ENCODE peak calls at places on chromosome 1, in four cellular contexts. F, P, U and K are unnamed samples.

GRCh38 chr1:10673305-10673704 is 123.1 kb downstream of the CASZ1 start:
- DNase-seq in F (no peak), P (no peak), U (no peak), K (no peak)

GRCh38 chr1:212207822-212208520 is 77.2 kb upstream of the PPP2R5A start:
- DNase-seq in F (no peak), P (no peak), U (no peak), K (no peak)

GRCh38 chr1:119001181-119002018 is 13.3 kb upstream of the TBX15 start:
- DNase-seq in F (no peak), P (no peak), U (no peak), K (peak)

GRCh38 chr1:34825455-34826081 is 32.8 kb downstream of the GJA4 start:
- DNase-seq in F (no peak), P (no peak), U (no peak), K (no peak)

GRCh38 chr1:61639218-61639617 is 85.7 kb downstream of the TM2D1 start:
- DNase-seq in F (no peak), P (no peak), U (no peak), K (no peak)

GRCh38 chr1:36324322-36324802 is 917 bp upstream of the EVA1B start:
- DNase-seq in F (no peak), P (no peak), U (no peak), K (no peak)

GRCh38 chr1:79976287-79976686 is 969.8 kb upstream of the ADGRL4 start:
- DNase-seq in F (no peak), P (no peak), U (no peak), K (no peak)

GRCh38 chr1:28248273-28249012 is 10.9 kb upstream of the SESN2 start:
- DNase-seq in F (peak), P (peak), U (peak), K (peak)

GRCh38 chr1:182802006-182802798 is 12.6 kb downstream of the NPL start:
- DNase-seq in F (no peak), P (no peak), U (no peak), K (no peak)

GRCh38 chr1:232538224-232538942 is 91.5 kb downstream of the SIPA1L2 start:
- DNase-seq in F (no peak), P (no peak), U (no peak), K (no peak)

GRCh38 chr1:225736651-225737097 is 41.0 kb upstream of the SRP9 start:
- DNase-seq in F (no peak), P (no peak), U (no peak), K (no peak)

GRCh38 chr1:4048921-4049320 is 148.8 kb upstream of the C1orf174 start:
- DNase-seq in F (no peak), P (no peak), U (no peak), K (no peak)

GRCh38 chr1:156104861-156105546 is 9.5 kb upstream of the LMNA start:
- DNase-seq in F (no peak), P (no peak), U (no peak), K (peak)

GRCh38 chr1:79079770-79080169 is 73.2 kb upstream of the ADGRL4 start:
- DNase-seq in F (no peak), P (no peak), U (no peak), K (peak)

GRCh38 chr1:15400627-15401026 is 9.1 kb upstream of the EFHD2 start:
- DNase-seq in F (no peak), P (no peak), U (no peak), K (no peak)

GRCh38 chr1:234601217-234602017 is 8.6 kb downstream of the IRF2BP2 start:
- DNase-seq in F (no peak), P (no peak), U (peak), K (no peak)

GRCh38 chr1:211628446-211628845 is 47.0 kb downstream of the NEK2 start:
- DNase-seq in F (no peak), P (no peak), U (no peak), K (no peak)

GRCh38 chr1:97943354-97943753 is 22.5 kb upstream of the DPYD start:
- DNase-seq in F (no peak), P (no peak), U (no peak), K (peak)

GRCh38 chr1:22351757-22352080 is 99.9 kb upstream of the ZBTB40 start:
- DNase-seq in F (no peak), P (no peak), U (no peak), K (no peak)

GRCh38 chr1:230317823-230318819 is 108.0 kb downstream of the PGBD5 start:
- DNase-seq in F (no peak), P (no peak), U (no peak), K (no peak)

GRCh38 chr1:165537351-165538107 is 6.3 kb upstream of the LRRC52 start:
- DNase-seq in F (no peak), P (no peak), U (no peak), K (no peak)

GRCh38 chr1:1778827-1779675 is 781 bp upstream of the NADK start:
- DNase-seq in F (peak), P (peak), U (no peak), K (peak)

GRCh38 chr1:229843627-229844238 is 217.7 kb downstream of the URB2 start:
- DNase-seq in F (no peak), P (no peak), U (no peak), K (no peak)

GRCh38 chr1:24705260-24706073 is 39.8 kb upstream of the CLIC4 start:
- DNase-seq in F (no peak), P (peak), U (no peak), K (peak)

GRCh38 chr1:9291914-9292360 is 757 bp upstream of the SPSB1 start:
- DNase-seq in F (no peak), P (no peak), U (no peak), K (no peak)

GRCh38 chr1:63423649-63424048 is 56.2 kb downstream of the ALG6 start:
- DNase-seq in F (no peak), P (no peak), U (no peak), K (no peak)

GRCh38 chr1:232764458-232765231 is 40.6 kb upstream of the MAP10 start:
- DNase-seq in F (no peak), P (no peak), U (peak), K (no peak)

GRCh38 chr1:38789498-38790169 is 69.9 kb downstream of the RRAGC start:
- DNase-seq in F (no peak), P (no peak), U (peak), K (no peak)

GRCh38 chr1:27299385-27300252 is 22.3 kb upstream of the TMEM222 start:
- DNase-seq in F (no peak), P (no peak), U (no peak), K (peak)

GRCh38 chr1:181504294-181505115 is 21.2 kb downstream of the CACNA1E start:
- DNase-seq in F (no peak), P (no peak), U (peak), K (no peak)

GRCh38 chr1:215502081-215502480 is 65.0 kb upstream of the KCTD3 start:
- DNase-seq in F (no peak), P (no peak), U (no peak), K (no peak)

GRCh38 chr1:153611356-153611755 is 1.6 kb downstream of the S100A16 start:
- DNase-seq in F (no peak), P (no peak), U (no peak), K (no peak)

GRCh38 chr1:174413632-174414031 is 34.1 kb upstream of the GPR52 start:
- DNase-seq in F (no peak), P (no peak), U (no peak), K (no peak)

GRCh38 chr1:161379071-161379470 is 11.4 kb upstream of the CFAP126 start:
- DNase-seq in F (no peak), P (peak), U (no peak), K (no peak)

GRCh38 chr1:182229907-182230522 is 161.6 kb downstream of the GLUL start:
- DNase-seq in F (no peak), P (no peak), U (peak), K (peak)

GRCh38 chr1:17584539-17584938 is 45.0 kb downstream of the ARHGEF10L start:
- DNase-seq in F (no peak), P (no peak), U (no peak), K (no peak)